ENCODE peak calls at places on chromosome 22, in seven cellular contexts. C is neuronal stem cell, K is H9, Q is mesendoderm, M is IMR-90, P is mesenchymal stem cell, X is trophoblast cell. L is an unnamed sample.

GRCh38 chr22:50314455-50315288 is 7.2 kb upstream of the PLXNB2 start:
- DNase-seq in X (no peak), M (no peak), K (peak), C (no peak), P (no peak), Q (no peak), L (peak)

GRCh38 chr22:37169412-37169811 is 18.6 kb downstream of the C1QTNF6 start:
- DNase-seq in X (no peak), P (no peak), Q (no peak), C (no peak), M (no peak), K (no peak), L (no peak)

GRCh38 chr22:43561421-43562178 is 149.8 kb downstream of the MPPED1 start:
- DNase-seq in Q (peak), M (no peak), C (no peak), K (peak), X (no peak), P (no peak), L (no peak)

GRCh38 chr22:11307996-11308395 is 4220.0 kb upstream of the OR11H1 start:
- DNase-seq in Q (no peak), P (no peak), K (no peak), X (no peak), M (no peak), C (no peak), L (no peak)

GRCh38 chr22:21790359-21790758 is 54.8 kb upstream of the YPEL1 start:
- DNase-seq in X (no peak), C (no peak), Q (no peak), K (no peak), M (no peak), P (no peak), L (no peak)

GRCh38 chr22:42074153-42074750 is at the start of gene PHETA2:
- DNase-seq in P (no peak), Q (peak), C (no peak), M (peak), K (peak), X (peak), L (no peak)

GRCh38 chr22:47132428-47132825 is 370.0 kb downstream of the TBC1D22A start:
- DNase-seq in C (no peak), Q (no peak), P (no peak), K (no peak), M (no peak), X (no peak), L (no peak)

GRCh38 chr22:17496843-17497242 is 66.5 kb upstream of the SLC25A18 start:
- DNase-seq in M (no peak), C (no peak), Q (no peak), X (no peak), K (no peak), P (no peak), L (no peak)

GRCh38 chr22:29314074-29314473 is 1.4 kb downstream of the RASL10A start:
- DNase-seq in M (no peak), C (no peak), Q (no peak), K (no peak), X (no peak), P (no peak), L (no peak)

GRCh38 chr22:33883561-33883960 is 36.7 kb downstream of the LARGE1 start:
- DNase-seq in Q (peak), P (no peak), X (no peak), K (no peak), C (no peak), M (no peak), L (no peak)

GRCh38 chr22:50305658-50306566 is 1.5 kb downstream of the PLXNB2 start:
- DNase-seq in Q (peak), K (no peak), P (peak), M (peak), X (peak), C (no peak), L (no peak)

GRCh38 chr22:32380991-32381390 is 23.3 kb downstream of the RFPL3 start:
- DNase-seq in Q (no peak), P (no peak), K (no peak), C (no peak), M (peak), X (no peak), L (no peak)

GRCh38 chr22:42473484-42474193 is 41.4 kb upstream of the NFAM1 start:
- DNase-seq in M (peak), K (no peak), C (peak), X (peak), P (peak), Q (peak), L (no peak)

GRCh38 chr22:41535244-41535643 is 9.0 kb downstream of the POLR3H start:
- DNase-seq in C (no peak), X (no peak), K (peak), M (no peak), Q (peak), P (peak), L (no peak)

GRCh38 chr22:19398206-19398605 is 33.3 kb downstream of the HIRA start:
- DNase-seq in M (no peak), P (no peak), C (no peak), X (no peak), Q (no peak), K (no peak), L (no peak)

GRCh38 chr22:17117400-17117799 is 3.8 kb downstream of the TMEM121B start:
- DNase-seq in X (no peak), M (no peak), P (no peak), Q (peak), C (no peak), K (no peak), L (no peak)

GRCh38 chr22:44196731-44197131 is 16.0 kb downstream of the PARVG start:
- DNase-seq in X (no peak), K (no peak), C (no peak), M (no peak), P (no peak), Q (no peak), L (no peak)

GRCh38 chr22:50621491-50621880 is 6.5 kb downstream of the ARSA start:
- DNase-seq in K (peak), X (no peak), P (no peak), C (no peak), Q (no peak), M (no peak), L (no peak)

GRCh38 chr22:33202455-33202854 is 144.3 kb upstream of the SYN3 start:
- DNase-seq in M (no peak), X (no peak), C (no peak), Q (no peak), P (no peak), K (no peak), L (no peak)

GRCh38 chr22:43777204-43777671 is 34.9 kb downstream of the EFCAB6 start:
- DNase-seq in P (peak), Q (peak), X (peak), C (no peak), K (no peak), M (peak), L (no peak)

GRCh38 chr22:46908641-46909107 is 146.2 kb downstream of the TBC1D22A start:
- DNase-seq in Q (peak), K (no peak), C (no peak), P (no peak), X (no peak), M (no peak), L (no peak)

GRCh38 chr22:21929253-21929652 is 23.4 kb downstream of the PPM1F start:
- DNase-seq in C (no peak), Q (no peak), K (no peak), M (no peak), P (no peak), X (no peak), L (no peak)

GRCh38 chr22:21669026-21669425 is 3.2 kb downstream of the PPIL2 start:
- DNase-seq in K (no peak), X (peak), Q (no peak), C (no peak), P (no peak), M (no peak), L (no peak)

GRCh38 chr22:26724414-26724813 is 67.0 kb downstream of the MIAT start:
- DNase-seq in P (no peak), K (no peak), C (no peak), Q (no peak), M (no peak), X (no peak), L (no peak)

GRCh38 chr22:21972293-21972779 is 10.3 kb downstream of the TOP3B start:
- DNase-seq in X (no peak), C (no peak), P (peak), Q (peak), M (peak), K (peak), L (no peak)

GRCh38 chr22:36467946-36468345 is 13.5 kb downstream of the TXN2 start:
- DNase-seq in X (peak), P (peak), C (no peak), Q (no peak), M (peak), K (no peak), L (no peak)

GRCh38 chr22:35477911-35478582 is 62.6 kb upstream of the RASD2 start:
- DNase-seq in C (no peak), M (peak), P (peak), K (peak), X (no peak), Q (no peak), L (no peak)

GRCh38 chr22:48485144-48486135 is 1342.2 kb downstream of the BRD1 start:
- DNase-seq in Q (no peak), M (no peak), P (no peak), C (no peak), K (peak), X (no peak), L (no peak)

GRCh38 chr22:32502346-32502745 is 27.7 kb downstream of the FBXO7 start:
- DNase-seq in Q (peak), P (no peak), X (no peak), K (peak), C (peak), M (no peak), L (no peak)

GRCh38 chr22:47056776-47057470 is 294.5 kb downstream of the TBC1D22A start:
- DNase-seq in C (no peak), M (no peak), K (no peak), P (no peak), Q (no peak), X (no peak), L (no peak)

GRCh38 chr22:49158741-49159564 is 668.7 kb downstream of the BRD1 start:
- DNase-seq in P (no peak), M (no peak), X (no peak), K (no peak), C (no peak), Q (no peak), L (no peak)

GRCh38 chr22:36375071-36375980 is 12.4 kb downstream of the MYH9 start:
- DNase-seq in Q (no peak), X (no peak), P (no peak), K (no peak), C (no peak), M (peak), L (no peak)

GRCh38 chr22:47014946-47015345 is 252.5 kb downstream of the TBC1D22A start:
- DNase-seq in P (no peak), C (no peak), Q (no peak), K (no peak), M (no peak), X (no peak), L (no peak)

GRCh38 chr22:50271519-50271970 is 1.4 kb upstream of the MAPK11 start:
- DNase-seq in K (peak), M (peak), C (peak), P (peak), Q (peak), X (peak), L (no peak)

GRCh38 chr22:19206287-19206686 is 27.8 kb upstream of the SLC25A1 start:
- DNase-seq in P (no peak), Q (no peak), C (no peak), K (no peak), X (no peak), M (no peak), L (no peak)

GRCh38 chr22:17258015-17258827 is 39.0 kb upstream of the ADA2 start:
- DNase-seq in Q (peak), C (peak), K (peak), M (no peak), P (peak), X (peak), L (peak)

DNA sequence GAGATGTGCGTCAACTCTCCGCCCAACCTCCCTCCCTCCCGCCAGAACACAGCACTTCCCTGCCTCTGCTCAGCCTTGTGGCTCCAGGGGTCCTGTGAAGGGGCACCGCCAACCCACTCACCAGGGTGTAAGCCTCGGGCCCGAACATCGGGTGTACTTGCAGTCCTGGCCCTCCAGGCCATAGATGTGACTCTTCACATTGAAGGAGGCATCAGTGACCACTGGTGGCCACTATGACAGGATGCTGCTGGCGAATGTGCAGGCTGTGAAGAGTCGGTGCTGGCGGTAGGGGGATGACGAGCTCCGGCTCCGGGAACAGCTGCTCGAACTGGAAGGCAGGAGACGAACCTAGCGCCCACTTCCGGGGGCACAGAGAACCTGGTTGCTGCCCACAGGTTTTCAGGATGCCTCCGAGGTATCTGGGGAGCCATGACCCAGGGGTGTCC is 97.4 kb downstream of the MED15 start:
- DNase-seq in P (no peak), K (peak), C (no peak), M (no peak), Q (no peak), X (peak), L (no peak)
- H2BK120ac ChIP-seq in P (no peak), K (no peak), C (no peak), M (no peak), Q (no peak), X (no peak), L (no peak)

GRCh38 chr22:28072066-28072465 is 153.0 kb upstream of the PITPNB start:
- DNase-seq in P (no peak), K (no peak), X (no peak), C (no peak), Q (no peak), M (peak), L (no peak)

GRCh38 chr22:28074526-28074925 is 155.5 kb upstream of the PITPNB start:
- DNase-seq in K (no peak), X (no peak), M (no peak), P (no peak), C (no peak), Q (no peak), L (no peak)

GRCh38 chr22:28077166-28077565 is 158.1 kb upstream of the PITPNB start:
- DNase-seq in C (no peak), Q (no peak), X (no peak), K (no peak), P (no peak), M (no peak), L (no peak)

GRCh38 chr22:28075260-28075981 is 156.4 kb upstream of the PITPNB start:
- DNase-seq in K (no peak), P (peak), X (no peak), Q (peak), M (peak), C (no peak), L (no peak)
- H2BK120ac ChIP-seq in K (no peak), P (no peak), X (no peak), Q (no peak), M (no peak), C (no peak), L (no peak)

DNA sequence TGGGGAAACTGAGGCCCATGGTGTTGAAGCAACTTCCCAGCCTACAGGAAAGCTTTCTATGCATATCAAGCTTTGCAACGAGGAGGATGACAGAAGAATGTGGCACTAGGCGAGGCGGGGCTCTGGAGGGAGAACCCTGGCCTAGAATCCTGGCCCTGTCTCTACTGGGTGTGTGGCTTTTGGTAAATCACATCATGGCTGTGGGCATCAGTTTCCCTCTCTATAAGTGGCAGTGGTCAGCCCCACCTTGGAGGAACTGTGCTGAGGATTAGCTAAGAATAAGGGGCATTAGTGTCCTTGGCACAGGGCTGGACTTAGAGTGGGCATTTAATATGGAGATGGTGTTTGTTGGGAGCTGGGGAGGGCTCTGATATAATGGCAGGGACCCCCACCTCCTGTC is 122.6 kb upstream of the CRYBB3 start:
- DNase-seq in K (no peak), P (no peak), C (no peak), X (no peak), Q (no peak), M (no peak), L (no peak)
- H2BK120ac ChIP-seq in K (no peak), P (no peak), C (no peak), X (peak), Q (no peak), M (no peak), L (no peak)

GRCh38 chr22:45867118-45867905 is 109.7 kb downstream of the WNT7B start:
- DNase-seq in P (peak), M (no peak), C (no peak), Q (peak), K (peak), X (no peak), L (peak)
- H2BK120ac ChIP-seq in P (no peak), M (no peak), C (peak), Q (no peak), K (no peak), X (no peak), L (no peak)

DNA sequence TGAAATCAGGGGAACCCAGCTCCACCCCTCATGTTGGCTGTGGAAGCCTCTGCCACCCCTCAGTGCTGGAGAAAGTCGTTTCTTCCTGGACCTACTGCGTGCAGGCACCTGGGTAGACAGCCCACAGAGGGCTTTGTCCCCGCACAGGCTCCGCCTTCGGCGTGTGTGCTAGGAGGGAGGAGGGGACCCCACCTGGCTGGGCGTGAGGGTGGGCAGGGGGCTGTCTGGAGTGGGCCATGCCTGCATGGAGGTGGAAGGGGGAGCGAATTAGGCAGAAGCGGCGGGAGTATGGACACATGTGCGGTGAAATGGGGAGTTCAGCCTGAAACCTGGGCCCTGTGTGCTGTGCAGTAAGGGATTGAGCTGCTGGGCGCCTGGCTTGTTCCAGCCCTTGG is 49.3 kb downstream of the FBLN1 start:
- DNase-seq in X (no peak), C (no peak), K (peak), M (no peak), P (no peak), Q (no peak), L (no peak)
- H2BK120ac ChIP-seq in X (peak), C (no peak), K (no peak), M (peak), P (no peak), Q (no peak), L (no peak)

DNA sequence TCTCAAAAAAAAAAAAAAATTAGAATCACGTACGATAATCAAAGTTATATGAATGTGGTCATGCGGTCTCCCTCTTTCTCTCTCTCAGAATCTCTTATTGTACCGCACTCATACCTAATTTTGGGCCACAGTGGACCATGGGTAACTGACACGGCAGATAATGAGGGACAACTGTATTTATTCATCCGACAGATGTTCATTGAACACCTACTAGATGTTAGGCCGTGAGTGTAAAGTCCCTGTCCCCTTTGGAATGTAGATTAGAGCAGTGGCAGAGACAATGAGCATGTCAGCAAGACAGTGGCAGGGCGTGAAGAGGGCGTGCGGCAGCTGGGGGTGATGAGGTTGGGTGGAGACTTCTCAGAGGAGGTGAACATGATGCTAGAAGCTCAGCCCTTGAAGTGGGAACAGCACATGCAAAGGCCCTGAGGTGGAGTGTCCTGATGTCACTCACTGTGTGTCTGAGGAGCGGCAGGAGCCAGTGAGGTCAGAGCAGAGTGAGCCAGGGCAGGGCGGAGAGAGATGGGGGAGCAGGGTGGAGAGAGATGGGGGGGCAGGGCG is 25.1 kb downstream of the CACNA1I start:
- DNase-seq in Q (peak), K (no peak), M (no peak), C (no peak), X (no peak), P (no peak), L (no peak)
- H2BK120ac ChIP-seq in Q (no peak), K (no peak), M (no peak), C (no peak), X (no peak), P (no peak), L (no peak)

GRCh38 chr22:24007253-24008021 is 2.2 kb upstream of the GSTT4 start:
- DNase-seq in K (no peak), P (no peak), M (no peak), X (no peak), C (no peak), Q (no peak), L (no peak)

GRCh38 chr22:24009227-24010017 is 1.7 kb upstream of the CABIN1 start:
- DNase-seq in Q (peak), P (no peak), K (no peak), C (no peak), X (peak), M (no peak), L (no peak)

GRCh38 chr22:24006914-24007214 is 1.6 kb upstream of the GSTT4 start:
- DNase-seq in X (no peak), C (no peak), Q (no peak), P (no peak), M (no peak), K (no peak), L (no peak)

GRCh38 chr22:24008381-24009226 is 2.5 kb upstream of the CABIN1 start:
- DNase-seq in M (no peak), K (no peak), Q (no peak), C (no peak), X (no peak), P (no peak), L (no peak)

DNA sequence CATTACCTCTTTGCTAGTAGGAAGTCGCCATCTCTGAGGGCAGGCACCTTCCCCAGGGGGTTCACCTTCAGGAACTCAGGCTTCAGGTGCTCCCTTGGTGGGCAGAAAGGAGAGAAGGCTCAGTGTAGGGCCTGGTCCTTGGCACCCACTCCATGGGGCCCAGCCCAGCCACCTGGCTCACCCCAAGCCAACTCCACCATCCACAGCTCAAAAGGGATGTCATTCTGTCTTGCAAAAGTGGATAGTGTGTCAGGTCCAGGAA is 2.7 kb upstream of the GSTT4 start:
- DNase-seq in X (no peak), M (no peak), Q (no peak), P (no peak), K (no peak), C (no peak), L (no peak)
- H2BK120ac ChIP-seq in X (no peak), M (no peak), Q (no peak), P (no peak), K (no peak), C (no peak), L (no peak)

GRCh38 chr22:38872172-38872830 is at the start of gene CBX6:
- DNase-seq in X (peak), C (peak), P (peak), Q (peak), M (peak), K (peak), L (peak)
- H2BK120ac ChIP-seq in X (peak), C (peak), P (peak), Q (no peak), M (peak), K (peak), L (peak)

L was measured in H1.